ENCODE peak calls at places on chromosomes 5 and 9, in six cellular contexts. H is SW480; G is G401; L is stimulated activated CD4-positive, alpha-beta T cell treated with anti-CD3 and anti-CD28 coated beads, Interleukin-4, amount 100 ng/mL, for 48 hours; Z is nephron progenitor cell; A is aorta. J is an unnamed sample.

GRCh38 chr9:4510546-4511322 is 20.5 kb downstream of the SLC1A1 start:
- DNase-seq in H (no peak), G (no peak), L (no peak), Z (no peak), A (no peak), J (no peak)

GRCh38 chr9:94692601-94693000 is 33.9 kb upstream of the AOPEP start:
- DNase-seq in H (peak), G (peak), L (no peak), Z (no peak), A (no peak), J (no peak)

GRCh38 chr5:9507974-9508373 is 37.9 kb downstream of the SEMA5A start:
- DNase-seq in H (peak), G (no peak), L (no peak), Z (no peak), A (no peak), J (peak)

GRCh38 chr5:108625654-108626053 is 122.0 kb upstream of the FER start:
- DNase-seq in H (no peak), G (no peak), L (no peak), Z (no peak), A (no peak), J (no peak)

GRCh38 chr5:756865-757345 is 27.6 kb downstream of the ZDHHC11B start:
- DNase-seq in H (no peak), G (no peak), L (no peak), Z (peak), A (peak), J (no peak)

GRCh38 chr5:176687881-176688280 is 40.6 kb downstream of the TSPAN17 start:
- DNase-seq in H (no peak), G (no peak), L (no peak), Z (peak), A (no peak), J (no peak)

GRCh38 chr5:84274585-84275468 is 109.9 kb downstream of the EDIL3 start:
- DNase-seq in H (peak), G (no peak), L (no peak), Z (peak), A (no peak), J (peak)

GRCh38 chr9:89625721-89626687 is 21.2 kb downstream of the GADD45G start:
- DNase-seq in H (no peak), G (no peak), L (no peak), Z (no peak), A (no peak), J (no peak)

GRCh38 chr5:132915681-132916080 is 42.2 kb downstream of the LEAP2 start:
- DNase-seq in H (no peak), G (no peak), L (no peak), Z (no peak), A (no peak), J (peak)

J was measured in mammary epithelial cell.